ENCODE peak calls at places on chromosomes 1 and 21, in ten cellular contexts. O is NB4, P is tibial artery, R is aorta, B is right lobe of liver, A is cardiac fibroblast, U is psoas muscle, D is OCI-LY7, Q is choroid plexus epithelial cell, M is GM06990. G is an unnamed sample.

GRCh38 chr1:67677925-67678324 is 7.1 kb upstream of the GADD45A start:
- DNase-seq in A (no peak), P (no peak), M (no peak), O (no peak), U (no peak), D (no peak), Q (no peak), R (no peak), B (no peak), G (no peak)

GRCh38 chr1:2046953-2047748 is 3.1 kb upstream of the PRKCZ start:
- DNase-seq in M (no peak), Q (no peak), D (no peak), R (no peak), O (no peak), A (no peak), U (no peak), P (no peak), B (peak; percentile 94), G (no peak)

GRCh38 chr1:194084755-194085154 is 898.3 kb upstream of the B3GALT2 start:
- DNase-seq in D (no peak), R (no peak), O (no peak), Q (no peak), U (no peak), P (no peak), M (no peak), A (no peak), B (no peak), G (no peak)

GRCh38 chr1:110337704-110338199 is 1.4 kb upstream of the RBM15 start:
- DNase-seq in O (peak; percentile 66), Q (no peak), P (peak; percentile 73), M (peak; percentile 72), U (peak; percentile 69), R (peak; percentile 74), B (peak; percentile 64), D (peak; percentile 69), A (no peak), G (no peak)

GRCh38 chr1:223141021-223141420 is 2.0 kb downstream of the TLR5 start:
- DNase-seq in A (no peak), R (no peak), M (no peak), O (no peak), Q (no peak), B (no peak), D (no peak), P (no peak), U (no peak), G (no peak)

GRCh38 chr1:184590163-184590750 is 164.4 kb downstream of the EDEM3 start:
- DNase-seq in M (no peak), P (no peak), O (no peak), R (no peak), B (peak; percentile 54), D (no peak), U (no peak), Q (no peak), A (no peak), G (no peak)

GRCh38 chr1:19414490-19414889 is 70.8 kb downstream of the CAPZB start:
- DNase-seq in P (peak; percentile 81), D (no peak), M (no peak), O (no peak), A (no peak), B (no peak), Q (peak; percentile 42), U (no peak), R (peak; percentile 61), G (no peak)

GRCh38 chr1:186605762-186606350 is 74.4 kb downstream of the PTGS2 start:
- DNase-seq in P (no peak), R (no peak), B (peak; percentile 50), U (no peak), M (peak; percentile 30), O (peak; percentile 58), Q (peak; percentile 86), A (peak; percentile 86), D (peak; percentile 27), G (peak; percentile 85)

GRCh38 chr1:154344977-154345837 is 19.9 kb downstream of the ATP8B2 start:
- DNase-seq in M (no peak), D (peak; percentile 54), R (no peak), A (peak; percentile 73), Q (peak; percentile 72), B (no peak), U (no peak), P (no peak), O (peak; percentile 66), G (peak; percentile 61)

GRCh38 chr1:232302376-232303049 is 327.4 kb downstream of the SIPA1L2 start:
- DNase-seq in P (no peak), O (no peak), Q (no peak), A (no peak), D (no peak), U (no peak), M (no peak), B (no peak), R (no peak), G (no peak)

GRCh38 chr1:109649380-109649987 is 6.4 kb upstream of the GSTM4 start:
- DNase-seq in M (no peak), P (no peak), R (no peak), A (peak; percentile 65), Q (peak; percentile 78), O (peak; percentile 49), U (no peak), B (peak; percentile 21), D (no peak), G (peak; percentile 69)

GRCh38 chr1:57188169-57188568 is 222.4 kb upstream of the C8B start:
- DNase-seq in Q (no peak), D (no peak), M (no peak), U (no peak), P (no peak), R (no peak), O (no peak), B (no peak), A (peak; percentile 2), G (no peak)

GRCh38 chr1:227059076-227059475 is 119.0 kb downstream of the COQ8A start:
- DNase-seq in D (no peak), O (no peak), Q (peak; percentile 62), P (no peak), R (no peak), A (no peak), U (no peak), M (no peak), B (no peak), G (no peak)

GRCh38 chr1:195097316-195097715 is 1510.9 kb downstream of the KCNT2 start:
- DNase-seq in D (no peak), O (no peak), P (no peak), Q (no peak), U (no peak), M (no peak), R (no peak), B (no peak), A (no peak), G (no peak)

GRCh38 chr1:227453962-227454361 is 109.4 kb upstream of the ZNF678 start:
- DNase-seq in U (no peak), M (no peak), D (no peak), P (no peak), A (no peak), B (no peak), R (no peak), Q (no peak), O (no peak), G (no peak)

GRCh38 chr21:41926807-41927171 is 27.0 kb downstream of the C2CD2 start:
- DNase-seq in Q (no peak), M (no peak), B (no peak), D (no peak), U (no peak), R (no peak), O (no peak), P (no peak), A (no peak), G (no peak)

GRCh38 chr1:117821782-117822447 is 107.5 kb downstream of the GDAP2 start:
- DNase-seq in R (peak; percentile 59), O (peak; percentile 23), D (peak; percentile 67), P (peak; percentile 68), Q (peak; percentile 97), M (no peak), A (peak; percentile 97), B (no peak), U (no peak), G (peak; percentile 96)

GRCh38 chr1:24020470-24020869 is 40.3 kb upstream of the SRSF10 start:
- DNase-seq in R (no peak), A (no peak), M (no peak), P (no peak), O (no peak), Q (no peak), D (no peak), B (no peak), U (no peak), G (no peak)

GRCh38 chr1:24021403-24022266 is 41.5 kb upstream of the SRSF10 start:
- DNase-seq in M (no peak), Q (peak; percentile 40), B (peak; percentile 83), P (peak; percentile 86), A (no peak), U (no peak), R (no peak), D (peak; percentile 46), O (no peak), G (no peak)

GRCh38 chr1:24020032-24020431 is 39.9 kb upstream of the SRSF10 start:
- DNase-seq in Q (peak; percentile 75), P (peak; percentile 87), U (no peak), D (no peak), A (peak; percentile 65), R (peak; percentile 71), O (no peak), B (no peak), M (no peak), G (peak; percentile 41)

GRCh38 chr1:24015226-24016210 is 35.4 kb upstream of the SRSF10 start:
- DNase-seq in P (no peak), U (no peak), D (no peak), O (no peak), A (peak; percentile 81), B (no peak), M (no peak), R (no peak), Q (peak; percentile 76), G (peak; percentile 85)

GRCh38 chr1:24018611-24019580 is 38.8 kb upstream of the SRSF10 start:
- DNase-seq in B (peak; percentile 91), A (peak; percentile 100), Q (peak; percentile 100), R (peak; percentile 95), D (no peak), O (no peak), P (peak; percentile 99), M (no peak), U (peak; percentile 96), G (peak; percentile 100)
- H3K4me3 ChIP-seq in B (no peak overlapping the region), A (no peak overlapping the region), Q (peak overlapping the region; percentile 4), R (no peak overlapping the region), D (no peak overlapping the region), O (no peak overlapping the region), P (peak overlapping the region; percentile 17), M (no peak overlapping the region), U (peak overlapping the region; percentile 7), G (peak overlapping the region; percentile 13)

GRCh38 chr1:151815716-151816327 is 10.6 kb upstream of the LINGO4 start:
- DNase-seq in B (no peak), M (no peak), D (no peak), A (no peak), Q (no peak), O (no peak), U (no peak), R (no peak), P (no peak), G (no peak)
- H3K4me3 ChIP-seq in B (no peak overlapping the region), M (no peak overlapping the region), D (no peak overlapping the region), A (no peak overlapping the region), Q (no peak overlapping the region), O (no peak overlapping the region), U (no peak overlapping the region), R (no peak overlapping the region), P (no peak overlapping the region), G (no peak overlapping the region)

GRCh38 chr1:77671836-77672235 is 10.6 kb downstream of the ZZZ3 start:
- DNase-seq in B (no peak), A (peak; percentile 71), P (no peak), M (no peak), Q (peak; percentile 36), U (no peak), O (no peak), D (no peak), R (no peak), G (peak; percentile 39)
- H3K4me3 ChIP-seq in B (no peak overlapping the region), A (no peak overlapping the region), P (no peak overlapping the region), M (peak overlapping the region; percentile 2), Q (no peak overlapping the region), U (no peak overlapping the region), O (no peak overlapping the region), D (no peak overlapping the region), R (no peak overlapping the region), G (no peak overlapping the region)

GRCh38 chr1:44501022-44501910 is 96.2 kb downstream of the RNF220 start:
- DNase-seq in M (no peak), O (no peak), Q (no peak), R (no peak), B (no peak), U (no peak), A (no peak), P (no peak), D (no peak), G (no peak)
- H3K4me3 ChIP-seq in M (no peak overlapping the region), O (no peak overlapping the region), Q (no peak overlapping the region), R (no peak overlapping the region), B (no peak overlapping the region), U (no peak overlapping the region), A (no peak overlapping the region), P (no peak overlapping the region), D (no peak overlapping the region), G (no peak overlapping the region)